ENCODE peak calls at places on chromosomes 13 and 19, in nine cellular contexts. A is GM12864; B is cardiac fibroblast; M is cardiac muscle cell; Q is HCEC 1CT; P is stimulated activated CD8-positive, alpha-beta memory T cell treated with anti-CD3 and anti-CD28 coated beads, Interleukin-4, amount 100 ng/mL, for 24 hours; G is kidney tubule cell; R is activated CD8-positive, alpha-beta memory T cell treated with anti-CD3 and anti-CD28 coated beads, Interleukin-2, amount 50 U/mL, for 4 hours; N is T follicular helper cell. F is an unnamed sample.

GRCh38 chr13:40762849-40763248 is 8.1 kb downstream of the MRPS31 start:
- DNase-seq in G (no peak), M (no peak), R (no peak), P (no peak), A (no peak), Q (peak), N (no peak), B (no peak), F (no peak)

GRCh38 chr19:56942749-56943148 is 102.2 kb upstream of the PEG3 start:
- DNase-seq in M (peak), G (no peak), N (no peak), Q (no peak), R (no peak), P (no peak), A (no peak), B (no peak), F (peak)

GRCh38 chr13:78753457-78753856 is 94.5 kb upstream of the OBI1 start:
- DNase-seq in Q (no peak), G (no peak), N (no peak), M (no peak), P (no peak), B (no peak), A (no peak), R (no peak), F (no peak)

GRCh38 chr13:110636701-110637201 is 21.4 kb downstream of the NAXD start:
- DNase-seq in G (no peak), N (no peak), R (no peak), Q (no peak), M (no peak), P (no peak), A (no peak), B (no peak), F (no peak)

GRCh38 chr19:13906525-13906904 is 514 bp downstream of the CC2D1A start:
- DNase-seq in P (no peak), R (peak), A (no peak), M (no peak), N (peak), Q (no peak), B (peak), G (peak), F (no peak)

GRCh38 chr19:12789904-12790619 is 1.2 kb upstream of the JUNB start:
- DNase-seq in M (peak), A (peak), G (peak), R (peak), Q (peak), B (peak), N (peak), P (peak), F (peak)

GRCh38 chr13:106499905-106500304 is 35.6 kb downstream of the EFNB2 start:
- DNase-seq in R (no peak), Q (no peak), A (no peak), B (peak), N (no peak), P (no peak), G (no peak), M (peak), F (no peak)

GRCh38 chr19:39845621-39846175 is 481 bp downstream of the FBL start:
- DNase-seq in R (no peak), M (peak), N (no peak), P (no peak), A (no peak), B (peak), Q (peak), G (peak), F (no peak)

GRCh38 chr13:113502686-113503085 is 12.2 kb upstream of the DCUN1D2 start:
- DNase-seq in Q (no peak), A (no peak), M (no peak), R (no peak), B (no peak), P (no peak), N (no peak), G (no peak), F (no peak)

GRCh38 chr13:80677227-80677626 is 336.3 kb upstream of the SPRY2 start:
- DNase-seq in B (no peak), N (no peak), P (no peak), A (no peak), R (no peak), M (no peak), Q (no peak), G (no peak), F (no peak)

GRCh38 chr19:39937094-39937493 is 2.7 kb upstream of the FCGBP start:
- DNase-seq in N (no peak), M (no peak), Q (no peak), B (no peak), P (peak), A (no peak), G (no peak), R (peak), F (no peak)

GRCh38 chr19:45413497-45413896 is 7.1 kb downstream of the POLR1G start:
- DNase-seq in G (no peak), B (peak), P (no peak), N (no peak), Q (no peak), M (no peak), R (no peak), A (no peak), F (no peak)

GRCh38 chr13:32001392-32001768 is 30.2 kb upstream of the FRY start:
- DNase-seq in R (no peak), P (no peak), B (peak), M (peak), G (peak), N (no peak), Q (peak), A (peak), F (no peak)

GRCh38 chr13:41954226-41954625 is 6.7 kb downstream of the VWA8 start:
- DNase-seq in Q (no peak), A (no peak), R (no peak), M (no peak), G (no peak), N (no peak), B (no peak), P (no peak), F (no peak)

GRCh38 chr19:55113570-55114039 is 3.8 kb downstream of the PPP1R12C start:
- DNase-seq in Q (peak), A (no peak), R (no peak), G (peak), P (no peak), N (no peak), M (peak), B (peak), F (peak)

GRCh38 chr13:93080587-93080986 is 146.0 kb upstream of the GPC6 start:
- DNase-seq in B (peak), M (peak), A (no peak), R (no peak), G (peak), N (no peak), Q (peak), P (no peak), F (no peak)

GRCh38 chr13:31409678-31410356 is 210.0 kb downstream of the B3GLCT start:
- DNase-seq in G (peak), P (no peak), B (peak), Q (peak), M (no peak), R (no peak), A (no peak), N (no peak), F (no peak)

GRCh38 chr13:50779443-50780200 is 63.9 kb downstream of the DLEU7 start:
- DNase-seq in A (no peak), G (no peak), B (no peak), M (no peak), Q (no peak), R (no peak), P (no peak), N (no peak), F (no peak)

GRCh38 chr19:2050349-2050990 is 574 bp downstream of the MKNK2 start:
- DNase-seq in P (peak), N (no peak), Q (no peak), B (no peak), R (no peak), G (no peak), A (no peak), M (no peak), F (no peak)

GRCh38 chr13:106133025-106133424 is 402.4 kb downstream of the EFNB2 start:
- DNase-seq in Q (peak), M (peak), A (no peak), P (no peak), R (no peak), G (peak), B (peak), N (no peak), F (no peak)

GRCh38 chr19:990746-991145 is 6.6 kb downstream of the WDR18 start:
- DNase-seq in A (no peak), M (no peak), Q (no peak), G (no peak), P (no peak), B (no peak), N (no peak), R (no peak), F (no peak)

GRCh38 chr13:37039908-37040307 is 19.6 kb downstream of the SUPT20H start:
- DNase-seq in A (no peak), R (no peak), Q (no peak), B (no peak), M (no peak), G (no peak), P (no peak), N (no peak), F (no peak)

GRCh38 chr13:80840313-80840976 is 499.5 kb upstream of the SPRY2 start:
- DNase-seq in Q (peak), R (no peak), B (peak), G (no peak), A (no peak), P (no peak), N (no peak), M (peak), F (no peak)

GRCh38 chr19:6110360-6110977 is at the start of gene RFX2:
- DNase-seq in G (peak), B (peak), R (peak), Q (peak), N (peak), P (peak), A (peak), M (peak), F (peak)

GRCh38 chr19:4007021-4007835 is at the start of gene PIAS4:
- DNase-seq in P (peak), B (peak), G (peak), N (peak), M (peak), R (peak), A (peak), Q (peak), F (peak)

GRCh38 chr19:35716735-35716984 is 1.1 kb upstream of the KMT2B start:
- DNase-seq in M (no peak), B (no peak), G (peak), R (no peak), Q (no peak), N (no peak), A (no peak), P (no peak), F (peak)

GRCh38 chr13:53784331-53784730 is 755.7 kb downstream of the OLFM4 start:
- DNase-seq in B (no peak), A (no peak), P (no peak), G (no peak), M (no peak), N (no peak), R (no peak), Q (no peak), F (no peak)

GRCh38 chr19:23093832-23094231 is 23.0 kb upstream of the ZNF730 start:
- DNase-seq in N (no peak), G (no peak), B (no peak), P (no peak), Q (no peak), A (no peak), R (no peak), M (no peak), F (no peak)

GRCh38 chr19:6099633-6100032 is 10.7 kb downstream of the RFX2 start:
- DNase-seq in G (no peak), M (no peak), Q (no peak), B (no peak), N (no peak), P (no peak), A (no peak), R (no peak), F (no peak)

GRCh38 chr19:6737873-6738725 is 719 bp upstream of the GPR108 start:
- DNase-seq in G (peak), P (peak), B (peak), Q (peak), A (peak), M (peak), N (peak), R (peak), F (peak)

GRCh38 chr19:38248421-38248820 is 7.8 kb downstream of the PPP1R14A start:
- DNase-seq in M (no peak), G (no peak), Q (no peak), N (no peak), R (no peak), A (no peak), B (no peak), P (no peak), F (no peak)

GRCh38 chr19:10603873-10604459 is 16.9 kb upstream of the AP1M2 start:
- DNase-seq in A (no peak), G (no peak), M (no peak), R (peak), P (no peak), Q (no peak), N (no peak), B (peak), F (no peak)

GRCh38 chr19:46303702-46304397 is 7.0 kb downstream of the HIF3A start:
- DNase-seq in N (no peak), M (peak), R (no peak), G (peak), P (no peak), B (peak), Q (peak), A (no peak), F (peak)

GRCh38 chr13:44815507-44816074 is 173.7 kb downstream of the NUFIP1 start:
- DNase-seq in M (peak), Q (peak), R (no peak), A (no peak), G (peak), B (peak), P (no peak), N (no peak), F (peak)

GRCh38 chr19:46297700-46298476 is 1.0 kb downstream of the HIF3A start:
- DNase-seq in N (no peak), M (peak), R (no peak), A (no peak), B (peak), Q (peak), P (no peak), G (no peak), F (peak)

GRCh38 chr13:46552302-46552680 is 679 bp upstream of the LRCH1 start:
- DNase-seq in Q (no peak), B (no peak), G (no peak), R (no peak), M (no peak), P (no peak), N (no peak), A (no peak), F (no peak)

GRCh38 chr19:2271516-2272103 is 10.4 kb downstream of the PEAK3 start:
- DNase-seq in A (no peak), G (peak), P (no peak), Q (peak), R (no peak), N (no peak), M (peak), B (peak), F (peak)

F was measured in aorta.